ENCODE peak calls at places on chromosomes 12 and 14, in five cellular contexts. B is prostate gland; Q is psoas muscle; D is heart right ventricle; P is CD8-positive, alpha-beta memory T cell. U is an unnamed sample.

GRCh38 chr14:92144708-92145107 is 22.9 kb downstream of the CPSF2 start:
- DNase-seq in Q (no peak), D (no peak), P (no peak), B (no peak), U (no peak)

GRCh38 chr12:93753838-93754429 is 76.8 kb downstream of the CRADD start:
- DNase-seq in D (no peak), P (no peak), Q (no peak), B (no peak), U (no peak)

GRCh38 chr14:49220492-49220891 is 365.7 kb downstream of the RPS29 start:
- DNase-seq in D (no peak), B (peak; percentile 21), Q (no peak), P (no peak), U (peak; percentile 92)

GRCh38 chr14:78491015-78491414 is 320.8 kb downstream of the NRXN3 start:
- DNase-seq in P (no peak), Q (no peak), D (no peak), B (no peak), U (no peak)

GRCh38 chr12:115354476-115354890 is 670.5 kb upstream of the TBX3 start:
- DNase-seq in P (no peak), D (no peak), Q (no peak), B (no peak), U (no peak)

GRCh38 chr12:47206450-47206830 is 126.7 kb upstream of the AMIGO2 start:
- DNase-seq in B (no peak), D (no peak), Q (no peak), P (no peak), U (no peak)

GRCh38 chr14:100374270-100374669 is 51.1 kb downstream of the SLC25A47 start:
- DNase-seq in P (no peak), D (no peak), Q (no peak), B (no peak), U (no peak)

GRCh38 chr12:131793623-131794022 is 34.6 kb upstream of the MMP17 start:
- DNase-seq in Q (peak; percentile 42), P (no peak), D (no peak), B (no peak), U (no peak)

GRCh38 chr14:104247336-104248202 is 109.2 kb downstream of the KIF26A start:
- DNase-seq in Q (no peak), D (no peak), P (no peak), B (no peak), U (no peak)

GRCh38 chr14:77025744-77026165 is 2.8 kb downstream of the IRF2BPL start:
- DNase-seq in B (no peak), D (no peak), Q (peak; percentile 41), P (no peak), U (peak; percentile 26)

GRCh38 chr14:71117839-71118743 is 210.8 kb downstream of the PCNX1 start:
- DNase-seq in Q (no peak), D (no peak), P (no peak), B (no peak), U (no peak)

GRCh38 chr12:108846320-108846719 is 11.1 kb downstream of the SSH1 start:
- DNase-seq in P (no peak), D (peak; percentile 72), B (peak; percentile 46), Q (peak; percentile 72), U (no peak)

GRCh38 chr12:90174198-90174510 is 465.5 kb upstream of the ATP2B1 start:
- DNase-seq in B (no peak), P (no peak), Q (no peak), D (no peak), U (no peak)

GRCh38 chr14:77390188-77390587 is 13.0 kb downstream of the SAMD15 start:
- DNase-seq in D (no peak), B (no peak), P (no peak), Q (no peak), U (no peak)

GRCh38 chr12:120078868-120079267 is 37.7 kb downstream of the RAB35 start:
- DNase-seq in Q (no peak), D (no peak), B (no peak), P (no peak), U (no peak)

GRCh38 chr12:56591961-56592360 is 38.2 kb downstream of the BAZ2A start:
- DNase-seq in B (no peak), Q (no peak), D (no peak), P (no peak), U (no peak)
- H3K27ac ChIP-seq in B (no peak overlapping the region), Q (no peak overlapping the region), D (no peak overlapping the region), P (no peak overlapping the region), U (peak overlapping the region; percentile 81)

DNA sequence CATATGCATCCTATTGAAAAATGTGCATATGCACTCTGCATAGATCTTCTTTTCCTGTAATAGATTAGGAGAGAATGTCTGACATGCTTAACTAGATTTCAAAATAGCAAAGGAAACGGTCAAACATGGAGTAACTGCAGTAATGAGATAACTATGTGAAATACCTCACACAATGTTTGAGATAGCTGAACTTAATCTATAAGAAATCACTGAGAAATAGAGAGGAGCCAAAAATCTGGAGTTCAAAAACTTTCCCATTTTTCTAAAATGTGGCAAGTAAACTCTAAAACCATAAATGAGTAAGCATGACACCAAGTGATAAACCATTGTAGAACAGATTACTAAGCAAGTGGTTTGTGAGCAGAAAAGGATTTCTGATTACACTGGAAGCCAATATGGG is 382.7 kb upstream of the TMTC1 start:
- DNase-seq in D (no peak), Q (no peak), B (no peak), P (no peak), U (no peak)
- H3K4me1 ChIP-seq in D (no peaks in the 10 kb centered on the region), Q (no peaks in the 10 kb centered on the region), B (no peaks in the 10 kb centered on the region), P (no peaks in the 10 kb centered on the region), U (no peaks in the 10 kb centered on the region)

GRCh38 chr12:6104842-6105241 is 19.6 kb downstream of the VWF start:
- DNase-seq in Q (no peak), B (no peak), D (no peak), P (no peak), U (no peak)
- H3K27ac ChIP-seq in Q (no peak overlapping the region), B (no peak overlapping the region), D (no peak overlapping the region), P (no peak overlapping the region), U (no peak overlapping the region)

GRCh38 chr14:101814869-101815268 is 53.4 kb downstream of the PPP2R5C start:
- DNase-seq in P (no peak), D (no peak), B (no peak), Q (no peak), U (no peak)

GRCh38 chr14:101815994-101816393 is 54.5 kb downstream of the PPP2R5C start:
- DNase-seq in D (no peak), B (no peak), P (peak; percentile 53), Q (no peak), U (no peak)

GRCh38 chr14:101819251-101819990 is 57.9 kb downstream of the PPP2R5C start:
- DNase-seq in D (no peak), B (no peak), Q (no peak), P (peak; percentile 82), U (no peak)

GRCh38 chr14:101820283-101820798 is 58.8 kb downstream of the PPP2R5C start:
- DNase-seq in B (no peak), Q (no peak), P (no peak), D (no peak), U (no peak)

GRCh38 chr14:101817511-101818001 is 56.0 kb downstream of the PPP2R5C start:
- DNase-seq in B (no peak), Q (no peak), D (no peak), P (peak; percentile 37), U (no peak)
- H3K4me1 ChIP-seq in B (peaks cover 5% of the 10 kb centered on the region), Q (peaks cover 30% of the 10 kb centered on the region), D (peaks cover 41% of the 10 kb centered on the region), P (peaks cover 91% of the 10 kb centered on the region), U (peaks cover 27% of the 10 kb centered on the region)

DNA sequence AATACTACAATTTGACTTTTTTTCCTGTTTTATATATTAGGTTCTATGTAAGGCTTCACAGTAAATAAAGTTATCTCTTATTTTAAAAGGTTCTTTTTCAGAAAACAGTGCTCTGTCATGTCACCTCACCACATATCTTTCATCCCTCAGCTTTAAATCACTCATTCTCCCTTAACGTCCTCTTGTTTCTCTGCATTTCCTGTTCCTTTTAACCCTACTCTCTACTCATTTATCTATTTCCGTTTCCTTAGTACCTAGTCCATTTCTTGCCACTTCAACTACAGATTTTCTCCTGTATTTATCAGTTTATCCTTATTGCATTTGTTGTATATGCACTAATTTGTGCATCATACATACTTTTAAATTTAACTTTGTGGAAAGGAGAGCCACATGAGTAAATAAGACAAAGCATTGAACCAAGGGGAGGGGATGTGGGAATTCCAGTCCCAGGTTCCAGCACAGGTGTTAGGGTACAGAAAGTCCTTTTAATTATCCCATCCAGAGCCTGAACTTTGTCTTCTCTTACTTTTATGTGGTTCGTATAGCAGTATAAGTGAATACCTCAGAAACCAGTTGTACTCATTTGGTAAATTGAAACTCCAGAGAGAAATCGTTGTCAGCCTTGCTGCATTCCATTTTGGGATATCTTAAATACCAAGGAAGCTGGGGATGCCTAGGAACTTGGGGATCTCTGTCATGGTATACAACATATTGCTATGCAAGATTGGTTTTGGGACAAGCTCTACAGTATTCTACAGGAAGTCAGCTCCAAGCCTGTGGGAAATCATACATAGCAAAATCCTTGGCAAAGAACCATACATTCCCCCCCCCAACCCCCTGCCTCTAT is 120.5 kb downstream of the DIP2B start:
- DNase-seq in P (no peak), B (no peak), Q (no peak), D (no peak), U (no peak)
- H3K27ac ChIP-seq in P (no peak overlapping the region), B (no peak overlapping the region), Q (no peak overlapping the region), D (no peak overlapping the region), U (no peak overlapping the region)

GRCh38 chr12:122087431-122088180 is 9.1 kb downstream of the MLXIP start:
- DNase-seq in B (no peak), D (no peak), P (no peak), Q (peak; percentile 39), U (no peak)
- H3K4me1 ChIP-seq in B (no peaks in the 10 kb centered on the region), D (peaks cover 74% of the 10 kb centered on the region), P (peaks cover 90% of the 10 kb centered on the region), Q (peaks cover 93% of the 10 kb centered on the region), U (peaks cover 72% of the 10 kb centered on the region)

U was measured in thyroid gland.